ENCODE peak calls at places on chromosomes 7 and 10, in four cellular contexts. J, V, Q and T are unnamed samples.

GRCh38 chr7:106416430-106416829 is 131.6 kb upstream of the NAMPT start:
- DNase-seq in J (no peak), V (no peak), Q (no peak), T (no peak)

GRCh38 chr7:155263522-155264197 is 34.0 kb upstream of the INSIG1 start:
- DNase-seq in J (peak), V (no peak), Q (no peak), T (no peak)

GRCh38 chr10:113756940-113757543 is 5.6 kb downstream of the PLEKHS1 start:
- DNase-seq in J (no peak), V (no peak), Q (no peak), T (no peak)

GRCh38 chr7:126637538-126637937 is 615.2 kb downstream of the GRM8 start:
- DNase-seq in J (no peak), V (no peak), Q (no peak), T (no peak)

GRCh38 chr10:6052247-6053221 is 9.6 kb downstream of the IL2RA start:
- DNase-seq in J (no peak), V (no peak), Q (peak), T (no peak)

GRCh38 chr7:103944230-103944900 is 45.1 kb downstream of the RELN start:
- DNase-seq in J (no peak), V (no peak), Q (no peak), T (no peak)

GRCh38 chr7:84786073-84786472 is 400.8 kb downstream of the SEMA3D start:
- DNase-seq in J (no peak), V (no peak), Q (no peak), T (no peak)

GRCh38 chr10:2887391-2888070 is 179.8 kb upstream of the PFKP start:
- DNase-seq in J (no peak), V (no peak), Q (no peak), T (no peak)

GRCh38 chr7:144391823-144392255 is 11.7 kb downstream of the NOBOX start:
- DNase-seq in J (peak), V (peak), Q (peak), T (peak)

GRCh38 chr7:131383417-131383816 is 55.7 kb downstream of the MKLN1 start:
- DNase-seq in J (no peak), V (no peak), Q (no peak), T (no peak)

GRCh38 chr7:50348469-50349162 is 44.1 kb downstream of the IKZF1 start:
- DNase-seq in J (no peak), V (no peak), Q (no peak), T (no peak)

GRCh38 chr7:1939434-1940401 is 269.6 kb downstream of the ELFN1 start:
- DNase-seq in J (peak), V (no peak), Q (no peak), T (no peak)